ENCODE peak calls at places on chromosomes 13 and 19, in five cellular contexts. I is PC-3; C is CD4-positive, alpha-beta memory T cell; O is cardiac muscle cell; J is HAP-1. T is an unnamed sample.

GRCh38 chr13:80249906-80250513 is 90.9 kb downstream of the SPRY2 start:
- DNase-seq in J (no peak), O (no peak), I (peak), C (no peak), T (no peak)

GRCh38 chr19:6737873-6738725 is 719 bp upstream of the GPR108 start:
- DNase-seq in C (peak), I (peak), J (no peak), O (peak), T (peak)

GRCh38 chr13:45615501-45616101 is at the start of gene ERICH6B:
- DNase-seq in J (peak), I (no peak), O (peak), C (peak), T (no peak)

GRCh38 chr13:114260818-114261217 is 20.6 kb upstream of the UPF3A start:
- DNase-seq in C (no peak), O (no peak), I (no peak), J (no peak), T (no peak)

GRCh38 chr19:14054721-14055120 is 7.2 kb downstream of the PALM3 start:
- DNase-seq in J (no peak), O (no peak), C (no peak), I (no peak), T (no peak)

GRCh38 chr19:13109361-13110098 is 6.9 kb upstream of the LYL1 start:
- DNase-seq in I (no peak), C (no peak), O (no peak), J (no peak), T (no peak)

GRCh38 chr13:20227730-20228129 is 4.4 kb downstream of the GJB6 start:
- DNase-seq in O (no peak), J (no peak), C (no peak), I (no peak), T (no peak)

GRCh38 chr19:39941615-39942507 is 7.4 kb upstream of the FCGBP start:
- DNase-seq in C (peak), I (peak), J (no peak), O (peak), T (peak)

GRCh38 chr19:14325863-14326262 is 55.4 kb upstream of the ADGRE5 start:
- DNase-seq in C (no peak), J (no peak), O (no peak), I (no peak), T (no peak)

GRCh38 chr13:93963266-93964131 is 516.0 kb downstream of the DCT start:
- DNase-seq in C (no peak), I (peak), J (no peak), O (peak), T (no peak)

GRCh38 chr19:3966051-3967017 is 4.6 kb downstream of the DAPK3 start:
- DNase-seq in C (no peak), I (no peak), J (no peak), O (no peak), T (peak)

GRCh38 chr19:35044317-35045117 is 3.0 kb downstream of the HPN start:
- DNase-seq in C (peak), O (peak), J (peak), I (peak), T (peak)

GRCh38 chr19:17052439-17052838 is 22.8 kb downstream of the HAUS8 start:
- DNase-seq in J (peak), C (peak), O (peak), I (peak), T (peak)

GRCh38 chr13:107854880-107855279 is 360.5 kb downstream of the LIG4 start:
- DNase-seq in I (no peak), O (no peak), C (no peak), J (no peak), T (no peak)

GRCh38 chr13:71913717-71914116 is 46.7 kb upstream of the DACH1 start:
- DNase-seq in J (no peak), I (no peak), C (no peak), O (no peak), T (no peak)

GRCh38 chr13:98055623-98056022 is 87.3 kb upstream of the FARP1 start:
- DNase-seq in C (no peak), O (no peak), I (no peak), J (no peak), T (no peak)

GRCh38 chr19:48102870-48103751 is 7.5 kb downstream of the PLA2G4C start:
- DNase-seq in O (peak), I (peak), J (peak), C (peak), T (no peak)

GRCh38 chr13:65540064-65540635 is 1690.0 kb downstream of the PCDH9 start:
- DNase-seq in I (peak), J (no peak), C (no peak), O (no peak), T (no peak)

GRCh38 chr19:34588249-34588648 is 88.7 kb downstream of the SCGB2B2 start:
- DNase-seq in J (no peak), O (no peak), I (peak), C (no peak), T (no peak)

DNA sequence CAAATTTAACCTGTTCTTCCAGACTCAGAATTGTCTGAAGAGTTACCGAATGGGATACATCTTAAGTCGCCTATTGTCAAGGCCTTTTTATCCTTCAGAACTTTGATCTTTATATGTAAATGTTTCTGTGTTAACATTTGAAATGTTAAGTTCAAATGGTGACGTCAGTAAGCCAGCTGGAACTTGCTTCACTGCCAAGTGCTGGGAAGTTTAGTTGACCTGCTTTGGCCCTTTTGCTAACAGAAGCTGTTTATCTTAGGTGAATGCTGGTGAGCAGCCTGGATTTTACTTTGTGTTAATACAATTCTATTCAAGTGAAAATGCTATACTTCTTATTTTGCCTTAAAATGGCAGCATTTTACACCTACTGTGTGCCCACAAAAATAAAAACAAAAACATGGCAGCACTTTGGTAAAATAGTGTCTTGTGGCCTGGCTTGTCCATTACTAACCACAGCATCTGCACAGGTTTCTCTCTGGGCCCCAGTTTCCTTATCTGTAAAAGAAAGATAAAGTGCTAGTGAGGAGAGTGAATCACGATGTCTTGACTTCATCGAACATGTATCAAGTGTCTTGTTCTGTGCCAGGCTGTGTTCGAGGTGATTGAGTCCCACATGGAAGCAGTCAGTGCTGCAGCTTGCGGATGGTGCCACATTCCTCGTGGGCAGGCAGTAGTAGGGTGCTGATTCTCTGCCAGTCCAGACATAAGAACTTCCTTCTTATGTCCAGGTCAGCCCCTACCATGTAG is 2.2 kb downstream of the NAXD start:
- DNase-seq in J (peak), O (peak), I (no peak), C (no peak), T (no peak)
- H3K4me3 ChIP-seq in J (peak), O (no peak), I (peak), C (no peak), T (no peak)

GRCh38 chr13:30388401-30389283 is 33.7 kb upstream of the UBE2L5 start:
- DNase-seq in J (no peak), C (no peak), I (peak), O (peak), T (peak)
- H3K4me3 ChIP-seq in J (no peak), C (peak), I (no peak), O (no peak), T (no peak)

GRCh38 chr13:40653558-40654318 is 12.7 kb downstream of the FOXO1 start:
- DNase-seq in O (peak), J (no peak), I (no peak), C (peak), T (no peak)
- H3K4me3 ChIP-seq in O (no peak), J (no peak), I (no peak), C (peak), T (no peak)

GRCh38 chr19:1460033-1460995 is 10.4 kb downstream of the APC2 start:
- DNase-seq in J (no peak), O (no peak), C (no peak), I (no peak), T (no peak)
- H3K4me3 ChIP-seq in J (no peak), O (no peak), C (no peak), I (no peak), T (no peak)

GRCh38 chr19:45245334-45245787 is at the start of gene EXOC3L2:
- DNase-seq in C (no peak), O (peak), J (no peak), I (no peak), T (no peak)
- H3K4me3 ChIP-seq in C (no peak), O (no peak), J (no peak), I (no peak), T (no peak)

GRCh38 chr19:32223595-32224370 is 121.6 kb upstream of the ZNF507 start:
- DNase-seq in J (no peak), I (no peak), C (peak), O (no peak), T (no peak)

GRCh38 chr19:32223106-32223505 is 122.3 kb upstream of the ZNF507 start:
- DNase-seq in C (no peak), O (no peak), I (no peak), J (no peak), T (no peak)

GRCh38 chr19:32222594-32222993 is 122.8 kb upstream of the ZNF507 start:
- DNase-seq in C (no peak), I (no peak), J (no peak), O (no peak), T (no peak)

GRCh38 chr19:32227561-32228165 is 117.7 kb upstream of the ZNF507 start:
- DNase-seq in O (no peak), C (no peak), I (no peak), J (no peak), T (no peak)

GRCh38 chr19:32224371-32225244 is 120.8 kb upstream of the ZNF507 start:
- DNase-seq in I (peak), J (peak), C (peak), O (peak), T (peak)
- H3K4me3 ChIP-seq in I (no peak), J (no peak), C (no peak), O (no peak), T (no peak)

GRCh38 chr13:46893221-46893620 is 3.6 kb downstream of the HTR2A start:
- DNase-seq in O (no peak), I (no peak), J (no peak), C (no peak), T (no peak)
- H3K4me3 ChIP-seq in O (no peak), I (peak), J (no peak), C (no peak), T (no peak)

DNA sequence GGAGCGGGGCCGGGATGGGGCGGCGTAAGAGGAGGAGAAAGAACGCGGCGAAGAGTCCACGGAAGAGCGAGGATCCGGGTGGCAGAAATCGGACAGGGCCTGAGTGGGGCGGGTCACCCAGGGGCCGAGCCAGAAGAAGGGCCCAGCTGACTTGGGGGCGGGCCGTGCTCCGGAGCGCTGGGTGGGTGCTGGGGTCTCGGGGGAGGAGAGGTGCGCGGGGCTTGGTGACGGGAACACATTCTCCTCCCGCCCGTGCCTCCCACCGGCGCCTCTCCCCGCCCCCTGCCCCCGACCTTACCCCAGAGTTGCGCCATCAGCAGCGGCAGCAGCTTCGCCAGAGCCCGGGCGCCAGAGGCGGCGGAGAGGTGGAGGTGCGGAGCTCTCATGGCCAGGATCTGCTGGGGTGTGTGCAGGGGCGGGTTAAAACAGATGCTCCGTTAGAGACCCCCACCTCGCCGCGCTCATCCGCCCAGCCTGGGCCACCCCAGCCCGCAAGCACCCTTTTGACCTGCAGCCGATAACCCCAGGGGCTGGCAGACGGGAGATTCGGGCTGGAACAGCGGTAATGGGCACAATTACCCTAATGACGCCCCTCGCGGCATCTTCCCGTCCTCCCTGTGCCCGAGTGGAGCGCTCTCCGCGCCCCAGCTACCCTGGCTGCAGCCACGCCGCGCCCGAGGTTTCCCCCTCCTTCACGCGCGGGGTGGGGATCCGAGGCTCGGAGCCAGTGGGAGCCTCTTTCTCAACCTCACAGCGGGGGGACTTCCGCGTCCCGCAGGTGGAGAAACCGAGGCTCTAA is 565 bp downstream of the KLK10 start:
- DNase-seq in J (peak), I (no peak), C (no peak), O (peak), T (no peak)
- H3K4me3 ChIP-seq in J (peak), I (no peak), C (no peak), O (peak), T (peak)